ENCODE peak calls at places on chromosomes 13 and 19, in five cellular contexts. One of them, this sample, is unnamed.
A peak's percentile ranks its signal among the peaks of the same experiment; 100 is the strongest.

GRCh38 chr19:11624064-11624463 is 26.8 kb downstream of the ZNF627 start:
- DNase-seq in IMR-90: peak; percentile 35
- DNase-seq in H1: no peak
- DNase-seq in trophoblast cell: no peak
- DNase-seq in mesenchymal stem cell: peak; percentile 46
- DNase-seq in this sample: no peak

GRCh38 chr13:48783181-48783630 is 129.5 kb downstream of the CYSLTR2 start:
- DNase-seq in IMR-90: peak; percentile 100
- DNase-seq in H1: no peak
- DNase-seq in trophoblast cell: peak; percentile 98
- DNase-seq in mesenchymal stem cell: peak; percentile 99
- DNase-seq in this sample: no peak

GRCh38 chr19:2154587-2155075 is 3.3 kb upstream of the AP3D1 start:
- DNase-seq in IMR-90: peak; percentile 46
- DNase-seq in H1: no peak
- DNase-seq in trophoblast cell: peak; percentile 98
- DNase-seq in mesenchymal stem cell: no peak
- DNase-seq in this sample: no peak

GRCh38 chr13:108342369-108343289 is 73.1 kb downstream of the TNFSF13B start:
- DNase-seq in IMR-90: peak; percentile 35
- DNase-seq in H1: no peak
- DNase-seq in trophoblast cell: no peak
- DNase-seq in mesenchymal stem cell: peak; percentile 38
- DNase-seq in this sample: peak; percentile 14

GRCh38 chr13:77535448-77535847 is at the start of gene SCEL:
- DNase-seq in IMR-90: no peak
- DNase-seq in H1: no peak
- DNase-seq in trophoblast cell: no peak
- DNase-seq in mesenchymal stem cell: no peak
- DNase-seq in this sample: no peak

GRCh38 chr13:52070929-52071523 is 46.5 kb downstream of the UTP14C start:
- DNase-seq in IMR-90: peak; percentile 32
- DNase-seq in H1: no peak
- DNase-seq in trophoblast cell: peak; percentile 30
- DNase-seq in mesenchymal stem cell: peak; percentile 32
- DNase-seq in this sample: no peak

GRCh38 chr13:19984430-19985218 is 26.1 kb downstream of the ZMYM2 start:
- DNase-seq in IMR-90: peak; percentile 72
- DNase-seq in H1: no peak
- DNase-seq in trophoblast cell: peak; percentile 11
- DNase-seq in mesenchymal stem cell: peak; percentile 60
- DNase-seq in this sample: peak; percentile 3

GRCh38 chr19:24178207-24178606 is 91.2 kb downstream of the ZNF254 start:
- DNase-seq in IMR-90: no peak
- DNase-seq in H1: no peak
- DNase-seq in trophoblast cell: no peak
- DNase-seq in mesenchymal stem cell: no peak
- DNase-seq in this sample: no peak

GRCh38 chr19:2150794-2151338 is 500 bp downstream of the AP3D1 start:
- DNase-seq in IMR-90: no peak
- DNase-seq in H1: peak; percentile 69
- DNase-seq in trophoblast cell: no peak
- DNase-seq in mesenchymal stem cell: peak; percentile 20
- DNase-seq in this sample: no peak

GRCh38 chr13:103243495-103243894 is 177.3 kb upstream of the SLC10A2 start:
- DNase-seq in IMR-90: no peak
- DNase-seq in H1: no peak
- DNase-seq in trophoblast cell: no peak
- DNase-seq in mesenchymal stem cell: no peak
- DNase-seq in this sample: no peak

GRCh38 chr13:105097501-105097900 is 1438.0 kb downstream of the EFNB2 start:
- DNase-seq in IMR-90: no peak
- DNase-seq in H1: no peak
- DNase-seq in trophoblast cell: no peak
- DNase-seq in mesenchymal stem cell: no peak
- DNase-seq in this sample: no peak

GRCh38 chr19:1864480-1865171 is 1.2 kb upstream of the KLF16 start:
- DNase-seq in IMR-90: peak; percentile 38
- DNase-seq in H1: peak; percentile 91
- DNase-seq in trophoblast cell: peak; percentile 65
- DNase-seq in mesenchymal stem cell: peak; percentile 68
- DNase-seq in this sample: peak; percentile 74

GRCh38 chr13:92661406-92661805 is 565.2 kb upstream of the GPC6 start:
- DNase-seq in IMR-90: no peak
- DNase-seq in H1: no peak
- DNase-seq in trophoblast cell: no peak
- DNase-seq in mesenchymal stem cell: no peak
- DNase-seq in this sample: no peak

GRCh38 chr13:34914416-34914815 is 27.7 kb upstream of the NBEA start:
- DNase-seq in IMR-90: no peak
- DNase-seq in H1: no peak
- DNase-seq in trophoblast cell: no peak
- DNase-seq in mesenchymal stem cell: no peak
- DNase-seq in this sample: no peak

GRCh38 chr19:10061717-10062310 is 24.3 kb upstream of the SHFL start:
- DNase-seq in IMR-90: no peak
- DNase-seq in H1: no peak
- DNase-seq in trophoblast cell: no peak
- DNase-seq in mesenchymal stem cell: no peak
- DNase-seq in this sample: no peak

GRCh38 chr13:77883328-77883727 is 35.3 kb downstream of the EDNRB start:
- DNase-seq in IMR-90: no peak
- DNase-seq in H1: no peak
- DNase-seq in trophoblast cell: no peak
- DNase-seq in mesenchymal stem cell: no peak
- DNase-seq in this sample: no peak

GRCh38 chr13:97914537-97914936 is 38.9 kb upstream of the IPO5 start:
- DNase-seq in IMR-90: peak; percentile 70
- DNase-seq in H1: no peak
- DNase-seq in trophoblast cell: peak; percentile 1
- DNase-seq in mesenchymal stem cell: no peak
- DNase-seq in this sample: no peak

GRCh38 chr13:20395061-20395916 is 130.4 kb downstream of the CRYL1 start:
- DNase-seq in IMR-90: no peak
- DNase-seq in H1: peak; percentile 33
- DNase-seq in trophoblast cell: no peak
- DNase-seq in mesenchymal stem cell: no peak
- DNase-seq in this sample: no peak

GRCh38 chr13:99176309-99177276 is 24.1 kb upstream of the UBAC2 start:
- DNase-seq in IMR-90: peak; percentile 43
- DNase-seq in H1: peak; percentile 94
- DNase-seq in trophoblast cell: peak; percentile 68
- DNase-seq in mesenchymal stem cell: peak; percentile 57
- DNase-seq in this sample: peak; percentile 59

GRCh38 chr19:6721773-6722172 is 1.3 kb upstream of the C3 start:
- DNase-seq in IMR-90: no peak
- DNase-seq in H1: no peak
- DNase-seq in trophoblast cell: no peak
- DNase-seq in mesenchymal stem cell: no peak
- DNase-seq in this sample: no peak

GRCh38 chr13:48411281-48412099 is 1.4 kb downstream of the LPAR6 start:
- DNase-seq in IMR-90: peak; percentile 21
- DNase-seq in H1: no peak
- DNase-seq in trophoblast cell: no peak
- DNase-seq in mesenchymal stem cell: peak; percentile 37
- DNase-seq in this sample: no peak

GRCh38 chr13:20064128-20064527 is 96.7 kb downstream of the GJA3 start:
- DNase-seq in IMR-90: peak; percentile 77
- DNase-seq in H1: no peak
- DNase-seq in trophoblast cell: no peak
- DNase-seq in mesenchymal stem cell: peak; percentile 53
- DNase-seq in this sample: no peak

GRCh38 chr19:55305491-55305890 is 19.6 kb downstream of the TMEM150B start:
- DNase-seq in IMR-90: no peak
- DNase-seq in H1: peak; percentile 79
- DNase-seq in trophoblast cell: peak; percentile 27
- DNase-seq in mesenchymal stem cell: peak; percentile 30
- DNase-seq in this sample: no peak

GRCh38 chr13:28357247-28357825 is 137.6 kb downstream of the FLT1 start:
- DNase-seq in IMR-90: no peak
- DNase-seq in H1: no peak
- DNase-seq in trophoblast cell: no peak
- DNase-seq in mesenchymal stem cell: peak; percentile 73
- DNase-seq in this sample: no peak

DNA sequence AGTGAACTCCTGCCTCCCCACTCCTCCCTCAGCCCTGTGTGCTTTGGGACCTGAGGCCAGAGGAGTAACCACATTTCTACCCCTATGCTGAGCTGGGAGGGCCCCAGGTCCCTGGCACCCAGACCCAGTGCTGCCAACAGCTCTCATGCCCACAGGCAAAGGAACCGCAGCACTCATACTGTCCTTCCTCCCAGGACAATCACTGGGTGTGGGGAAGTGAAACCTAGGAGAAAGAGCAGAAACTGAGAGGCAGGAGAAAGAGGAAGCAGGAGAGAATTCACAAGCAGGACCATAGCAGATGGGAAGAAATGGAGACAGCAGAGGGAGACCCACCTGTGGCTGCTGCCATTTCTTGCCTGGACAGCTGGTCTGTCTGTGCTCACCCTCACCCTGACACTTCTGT is 18.8 kb downstream of the CCDC97 start:
- DNase-seq in IMR-90: no peak
- DNase-seq in H1: no peak
- DNase-seq in trophoblast cell: no peak
- DNase-seq in mesenchymal stem cell: no peak
- DNase-seq in this sample: no peak
- H3K4me3 ChIP-seq in IMR-90: no peak overlapping the region
- H3K4me3 ChIP-seq in H1: no peak overlapping the region
- H3K4me3 ChIP-seq in trophoblast cell: no peak overlapping the region
- H3K4me3 ChIP-seq in mesenchymal stem cell: no peak overlapping the region
- H3K4me3 ChIP-seq in this sample: no peak overlapping the region

GRCh38 chr19:58497634-58498170 is 14.1 kb downstream of the SLC27A5 start:
- DNase-seq in IMR-90: no peak
- DNase-seq in H1: no peak
- DNase-seq in trophoblast cell: no peak
- DNase-seq in mesenchymal stem cell: no peak
- DNase-seq in this sample: no peak

GRCh38 chr19:58498316-58499020 is 13.3 kb downstream of the SLC27A5 start:
- DNase-seq in IMR-90: no peak
- DNase-seq in H1: no peak
- DNase-seq in trophoblast cell: no peak
- DNase-seq in mesenchymal stem cell: no peak
- DNase-seq in this sample: no peak

GRCh38 chr19:58500242-58500641 is 11.6 kb downstream of the SLC27A5 start:
- DNase-seq in IMR-90: no peak
- DNase-seq in H1: no peak
- DNase-seq in trophoblast cell: no peak
- DNase-seq in mesenchymal stem cell: no peak
- DNase-seq in this sample: no peak

GRCh38 chr19:58499021-58499927 is 12.5 kb downstream of the SLC27A5 start:
- DNase-seq in IMR-90: peak; percentile 98
- DNase-seq in H1: peak; percentile 99
- DNase-seq in trophoblast cell: peak; percentile 97
- DNase-seq in mesenchymal stem cell: peak; percentile 99
- DNase-seq in this sample: peak; percentile 97
- H2BK5ac ChIP-seq in IMR-90: peak overlapping the region; percentile 15
- H2BK5ac ChIP-seq in H1: peak overlapping the region; percentile 84
- H2BK5ac ChIP-seq in trophoblast cell: peak overlapping the region; percentile 86
- H2BK5ac ChIP-seq in mesenchymal stem cell: no peak overlapping the region
- H2BK5ac ChIP-seq in this sample: peak overlapping the region; percentile 80

GRCh38 chr13:36344886-36345437 is 1.2 kb downstream of the SPART start:
- DNase-seq in IMR-90: no peak
- DNase-seq in H1: no peak
- DNase-seq in trophoblast cell: no peak
- DNase-seq in mesenchymal stem cell: no peak
- DNase-seq in this sample: no peak

GRCh38 chr13:36345438-36346221 is 564 bp downstream of the SPART start:
- DNase-seq in IMR-90: peak; percentile 92
- DNase-seq in H1: peak; percentile 73
- DNase-seq in trophoblast cell: peak; percentile 87
- DNase-seq in mesenchymal stem cell: peak; percentile 95
- DNase-seq in this sample: peak; percentile 58

GRCh38 chr13:36344173-36344572 is 2.0 kb downstream of the SPART start:
- DNase-seq in IMR-90: peak; percentile 70
- DNase-seq in H1: no peak
- DNase-seq in trophoblast cell: peak; percentile 41
- DNase-seq in mesenchymal stem cell: peak; percentile 89
- DNase-seq in this sample: no peak

GRCh38 chr13:36347826-36348225 is 1.6 kb upstream of the SPART start:
- DNase-seq in IMR-90: no peak
- DNase-seq in H1: no peak
- DNase-seq in trophoblast cell: no peak
- DNase-seq in mesenchymal stem cell: no peak
- DNase-seq in this sample: no peak

GRCh38 chr13:36346222-36347083 is at the start of gene SPART:
- DNase-seq in IMR-90: peak; percentile 88
- DNase-seq in H1: peak; percentile 91
- DNase-seq in trophoblast cell: peak; percentile 91
- DNase-seq in mesenchymal stem cell: peak; percentile 92
- DNase-seq in this sample: peak; percentile 89
- H4K91ac ChIP-seq in IMR-90: peak within 1 kb of the TSS; percentile 98
- H4K91ac ChIP-seq in H1: peak within 1 kb of the TSS; percentile 54
- H4K91ac ChIP-seq in trophoblast cell: peak within 1 kb of the TSS; percentile 97
- H4K91ac ChIP-seq in mesenchymal stem cell: peak within 1 kb of the TSS; percentile 99
- H4K91ac ChIP-seq in this sample: peak within 1 kb of the TSS; percentile 97

DNA sequence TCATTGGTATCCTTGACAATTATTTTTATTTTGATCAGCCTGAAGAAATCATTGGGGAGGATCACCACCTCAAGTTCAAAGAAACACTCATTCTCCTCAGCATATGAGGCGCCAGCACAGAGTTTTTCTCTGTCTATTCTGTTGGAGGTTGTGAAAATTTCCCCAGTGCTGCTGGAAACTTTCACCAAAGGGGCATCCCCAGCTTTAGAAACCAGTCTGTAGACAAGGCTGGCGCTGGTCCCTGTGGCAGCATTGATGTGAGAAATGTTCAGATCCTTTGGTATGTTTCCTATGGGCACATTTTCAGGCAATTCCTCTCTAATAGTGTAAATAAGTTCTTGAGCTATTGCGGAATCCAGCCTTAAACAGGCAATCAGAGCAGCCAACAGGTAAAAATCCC is 2.1 kb downstream of the PCDH9 start:
- DNase-seq in IMR-90: no peak
- DNase-seq in H1: no peak
- DNase-seq in trophoblast cell: no peak
- DNase-seq in mesenchymal stem cell: no peak
- DNase-seq in this sample: no peak
- H3K4me3 ChIP-seq in IMR-90: no peak overlapping the region
- H3K4me3 ChIP-seq in H1: no peak overlapping the region
- H3K4me3 ChIP-seq in trophoblast cell: no peak overlapping the region
- H3K4me3 ChIP-seq in mesenchymal stem cell: no peak overlapping the region
- H3K4me3 ChIP-seq in this sample: peak overlapping the region; percentile 92